ENCODE peak calls at places on chromosomes 6 and 20, in eight cellular contexts. C is tibial artery, Z is heart right ventricle, X is BE2C, S is IMR-90, B is body of pancreas, N is prostate gland, V is PC-3. L is an unnamed sample.
A peak's percentile ranks its signal among the peaks of the same experiment; 100 is the strongest.

GRCh38 chr6:156852147-156852857 is 75.1 kb downstream of the ARID1B start:
- DNase-seq in X (no peak), N (no peak), C (no peak), S (no peak), Z (no peak), B (no peak), V (no peak), L (no peak)

GRCh38 chr6:95578106-95578410 is 723 bp downstream of the MANEA start:
- DNase-seq in B (no peak), N (no peak), V (peak; percentile 14), X (no peak), S (peak; percentile 1), Z (no peak), C (no peak), L (no peak)

GRCh38 chr6:37514377-37514776 is 14.7 kb upstream of the CCDC167 start:
- DNase-seq in V (peak; percentile 78), N (no peak), S (peak; percentile 77), C (no peak), B (no peak), Z (no peak), X (no peak), L (no peak)

GRCh38 chr20:37524859-37525708 is 2.6 kb downstream of the BLCAP start:
- DNase-seq in S (peak; percentile 21), B (no peak), N (peak; percentile 66), C (no peak), X (no peak), V (peak; percentile 74), Z (no peak), L (no peak)

GRCh38 chr20:11092151-11092550 is 418.4 kb upstream of the JAG1 start:
- DNase-seq in C (no peak), X (no peak), V (no peak), Z (no peak), B (no peak), N (no peak), S (peak; percentile 56), L (no peak)

GRCh38 chr20:1298166-1298565 is 30.8 kb downstream of the SDCBP2 start:
- DNase-seq in V (no peak), S (no peak), Z (no peak), X (no peak), B (no peak), N (no peak), C (no peak), L (no peak)

GRCh38 chr6:122798099-122798641 is 9.1 kb downstream of the SMPDL3A start:
- DNase-seq in S (peak; percentile 84), C (no peak), Z (no peak), B (peak; percentile 89), N (peak; percentile 13), V (peak; percentile 88), X (no peak), L (no peak)

GRCh38 chr6:19380287-19380686 is 456.9 kb upstream of the ID4 start:
- DNase-seq in S (no peak), V (peak; percentile 90), X (no peak), N (peak; percentile 23), B (no peak), C (no peak), Z (no peak), L (no peak)

GRCh38 chr6:170464524-170464979 is 88.6 kb downstream of the PSMB1 start:
- DNase-seq in Z (no peak), V (no peak), B (no peak), C (no peak), S (no peak), X (no peak), N (no peak), L (no peak)

GRCh38 chr20:1937316-1937976 is 42.2 kb downstream of the SIRPA start:
- DNase-seq in S (no peak), Z (no peak), B (no peak), X (no peak), N (no peak), C (no peak), V (no peak), L (no peak)

GRCh38 chr20:19438488-19438887 is 226.0 kb downstream of the SLC24A3 start:
- DNase-seq in Z (no peak), S (no peak), N (no peak), B (no peak), X (no peak), V (no peak), C (no peak), L (no peak)

GRCh38 chr6:159084493-159085091 is 39.8 kb upstream of the TAGAP start:
- DNase-seq in N (no peak), B (no peak), Z (no peak), X (no peak), V (no peak), S (peak; percentile 72), C (no peak), L (no peak)

GRCh38 chr6:5287966-5288297 is 26.6 kb downstream of the FARS2 start:
- DNase-seq in C (no peak), X (no peak), Z (no peak), N (no peak), B (no peak), S (no peak), V (no peak), L (no peak)

GRCh38 chr6:31643818-31644454 is 8.5 kb downstream of the BAG6 start:
- DNase-seq in X (no peak), V (no peak), Z (no peak), C (no peak), N (no peak), B (no peak), S (no peak), L (no peak)

GRCh38 chr20:10065154-10065833 is 30.5 kb downstream of the ANKEF1 start:
- DNase-seq in X (no peak), V (peak; percentile 40), N (no peak), S (peak; percentile 33), C (no peak), B (no peak), Z (no peak), L (no peak)

GRCh38 chr6:99026135-99026534 is 78.4 kb upstream of the FBXL4 start:
- DNase-seq in N (no peak), X (no peak), S (no peak), C (no peak), V (no peak), Z (no peak), B (no peak), L (no peak)

GRCh38 chr6:35417979-35418661 is 34.0 kb upstream of the FANCE start:
- DNase-seq in B (no peak), N (no peak), S (no peak), Z (no peak), V (no peak), X (peak; percentile 64), C (no peak), L (no peak)

DNA sequence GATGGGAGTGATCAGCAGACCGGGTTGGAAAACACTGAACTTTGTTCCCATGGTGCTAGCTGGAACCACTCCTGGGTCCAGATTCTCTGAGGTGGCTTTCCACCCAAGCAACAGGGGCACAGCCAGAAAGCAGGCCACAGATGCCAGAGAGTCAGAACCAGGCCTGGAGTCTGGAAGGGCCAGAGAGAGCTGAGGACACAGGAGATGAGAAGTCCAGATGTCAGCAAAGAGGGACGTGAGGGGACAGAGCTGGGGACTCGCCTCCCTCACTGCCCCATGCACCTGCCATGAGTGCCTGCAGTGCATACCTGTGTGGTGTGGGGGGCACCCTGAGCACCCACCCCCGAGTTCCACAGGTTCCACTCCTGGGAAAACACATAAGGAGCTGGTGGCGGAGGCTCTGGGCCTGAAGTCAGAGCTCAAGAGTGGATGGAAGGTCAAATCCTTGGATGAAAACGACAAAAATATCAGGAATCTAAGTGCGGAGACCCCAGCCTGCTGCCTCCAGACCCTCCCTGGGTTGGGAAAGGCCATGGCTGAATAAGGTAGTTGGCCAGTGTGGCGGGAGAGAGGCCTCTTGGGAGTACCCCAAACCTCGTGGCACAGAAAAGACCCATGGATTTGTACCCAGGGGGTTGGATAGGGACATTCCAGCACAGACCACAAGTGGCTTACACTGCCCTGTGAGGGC is 224.2 kb downstream of the SYNDIG1 start:
- DNase-seq in Z (peak; percentile 1), C (no peak), N (no peak), B (no peak), X (no peak), V (no peak), S (no peak), L (peak; percentile 11)
- H3K4me3 ChIP-seq in Z (no peak overlapping the region), C (no peak overlapping the region), N (no peak overlapping the region), B (no peak overlapping the region), X (no peak overlapping the region), V (no peak overlapping the region), S (no peak overlapping the region), L (no peak overlapping the region)

GRCh38 chr6:105304366-105304765 is 98.5 kb downstream of the PREP start:
- DNase-seq in S (no peak), V (no peak), C (no peak), N (no peak), Z (no peak), X (no peak), B (no peak), L (no peak)

GRCh38 chr6:105301072-105301503 is 101.8 kb downstream of the PREP start:
- DNase-seq in X (no peak), C (no peak), V (no peak), Z (peak; percentile 40), S (peak; percentile 29), B (no peak), N (no peak), L (no peak)

GRCh38 chr6:105300090-105300489 is 102.8 kb downstream of the PREP start:
- DNase-seq in Z (no peak), V (no peak), C (no peak), B (no peak), S (peak; percentile 43), N (no peak), X (no peak), L (no peak)

GRCh38 chr6:105301756-105302616 is 100.9 kb downstream of the PREP start:
- DNase-seq in B (no peak), V (peak; percentile 60), C (no peak), X (no peak), S (no peak), Z (no peak), N (peak; percentile 78), L (no peak)

DNA sequence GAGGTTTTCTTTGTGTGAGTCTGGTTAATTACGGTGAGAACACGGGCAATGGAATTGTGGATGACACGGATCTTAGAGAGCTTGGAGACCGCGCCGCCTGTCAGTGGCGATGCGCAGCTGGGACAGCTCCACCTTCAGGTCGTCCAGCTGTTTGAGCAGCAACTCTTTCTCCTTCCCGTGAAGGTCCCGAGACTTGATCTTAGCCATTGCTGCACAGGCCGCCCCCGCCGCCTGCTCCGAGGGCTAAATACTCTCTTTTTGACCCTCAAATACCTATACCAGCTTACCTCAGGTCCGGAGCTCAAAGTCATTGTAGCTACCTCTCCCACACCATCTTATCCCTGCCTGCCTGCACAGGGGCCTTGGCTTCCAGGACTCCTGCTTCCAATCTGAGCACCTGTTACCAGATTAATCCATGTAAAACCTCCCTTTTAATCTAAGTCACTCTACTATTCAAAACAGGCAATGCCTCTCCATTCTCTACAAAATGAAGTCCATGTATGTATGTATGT is 100.2 kb downstream of the PREP start:
- DNase-seq in V (peak; percentile 34), C (no peak), Z (no peak), N (no peak), X (no peak), S (no peak), B (no peak), L (no peak)
- H3K4me1 ChIP-seq in V (peaks cover 10% of the 10 kb centered on the region), C (no peaks in the 10 kb centered on the region), Z (peaks cover 4% of the 10 kb centered on the region), N (peaks cover 4% of the 10 kb centered on the region), X (peaks cover 3% of the 10 kb centered on the region), S (no peaks in the 10 kb centered on the region), B (no peaks in the 10 kb centered on the region), L (no peaks in the 10 kb centered on the region)

GRCh38 chr20:50123418-50123817 is 10.5 kb upstream of the UBE2V1 start:
- DNase-seq in Z (no peak), S (no peak), X (no peak), C (no peak), V (no peak), N (no peak), B (no peak), L (no peak)
- H3K4me3 ChIP-seq in Z (no peak overlapping the region), S (no peak overlapping the region), X (no peak overlapping the region), C (no peak overlapping the region), V (no peak overlapping the region), N (no peak overlapping the region), B (no peak overlapping the region), L (no peak overlapping the region)

GRCh38 chr6:7137335-7138106 is 29.8 kb downstream of the RREB1 start:
- DNase-seq in V (no peak), B (no peak), C (peak; percentile 72), N (no peak), Z (peak; percentile 59), S (peak; percentile 77), X (peak; percentile 28), L (peak; percentile 65)
- H3K4me1 ChIP-seq in V (peaks cover 39% of the 10 kb centered on the region), B (peaks cover 88% of the 10 kb centered on the region), C (no peaks in the 10 kb centered on the region), N (peaks cover 16% of the 10 kb centered on the region), Z (peaks cover 63% of the 10 kb centered on the region), S (peaks cover 14% of the 10 kb centered on the region), X (peaks cover 7% of the 10 kb centered on the region), L (peaks cover 37% of the 10 kb centered on the region)